ENCODE peak calls at places on chromosome 3, in nine cellular contexts. H is WTC11; C is AG04450; W is CD4-positive, alpha-beta T cell; A is CD8-positive, alpha-beta T cell; K is NB4; Z is spleen; R is MM.1S; S is bronchial epithelial cell. G is an unnamed sample.

GRCh38 chr3:2595486-2595885 is 496.8 kb downstream of the CNTN4 start:
- DNase-seq in H (no peak), C (no peak), W (no peak), A (no peak), K (no peak), Z (no peak), R (no peak), S (no peak), G (no peak)

GRCh38 chr3:119316313-119316670 is 22.1 kb downstream of the ARHGAP31 start:
- DNase-seq in H (no peak), C (no peak), W (no peak), A (no peak), K (no peak), Z (no peak), R (no peak), S (no peak), G (no peak)

GRCh38 chr3:87052499-87053260 is 61.7 kb upstream of the VGLL3 start:
- DNase-seq in H (peak), C (no peak), W (no peak), A (no peak), K (no peak), Z (peak), R (no peak), S (no peak), G (no peak)

GRCh38 chr3:56919797-56920195 is 118.0 kb upstream of the ARHGEF3 start:
- DNase-seq in H (no peak), C (no peak), W (no peak), A (no peak), K (no peak), Z (no peak), R (no peak), S (no peak), G (no peak)

GRCh38 chr3:101940521-101940992 is 91.2 kb downstream of the NFKBIZ start:
- DNase-seq in H (no peak), C (peak), W (no peak), A (no peak), K (peak), Z (peak), R (no peak), S (peak), G (no peak)

GRCh38 chr3:122969585-122970453 is 57.7 kb downstream of the SEMA5B start:
- DNase-seq in H (no peak), C (no peak), W (no peak), A (no peak), K (no peak), Z (no peak), R (no peak), S (peak), G (no peak)

GRCh38 chr3:143235614-143236204 is 116.1 kb downstream of the CHST2 start:
- DNase-seq in H (no peak), C (no peak), W (no peak), A (no peak), K (no peak), Z (no peak), R (no peak), S (no peak), G (no peak)

GRCh38 chr3:105513042-105513441 is 146.3 kb downstream of the ALCAM start:
- DNase-seq in H (no peak), C (peak), W (no peak), A (no peak), K (no peak), Z (no peak), R (no peak), S (no peak), G (no peak)

GRCh38 chr3:52473031-52473430 is 17.6 kb downstream of the NISCH start:
- DNase-seq in H (no peak), C (no peak), W (no peak), A (no peak), K (no peak), Z (no peak), R (no peak), S (no peak), G (no peak)

GRCh38 chr3:112364291-112364690 is 31.3 kb downstream of the CD200 start:
- DNase-seq in H (no peak), C (no peak), W (no peak), A (no peak), K (no peak), Z (no peak), R (peak), S (no peak), G (no peak)

GRCh38 chr3:171704814-171705213 is 105.5 kb downstream of the PLD1 start:
- DNase-seq in H (peak), C (no peak), W (no peak), A (no peak), K (no peak), Z (no peak), R (no peak), S (no peak), G (no peak)

GRCh38 chr3:87501076-87501475 is 224.7 kb upstream of the POU1F1 start:
- DNase-seq in H (no peak), C (no peak), W (no peak), A (no peak), K (no peak), Z (no peak), R (no peak), S (peak), G (no peak)

GRCh38 chr3:116280130-116280740 is 165.1 kb downstream of the LSAMP start:
- DNase-seq in H (no peak), C (no peak), W (no peak), A (no peak), K (no peak), Z (no peak), R (no peak), S (no peak), G (no peak)

GRCh38 chr3:142027295-142027694 is 122.0 kb downstream of the TFDP2 start:
- DNase-seq in H (no peak), C (no peak), W (no peak), A (no peak), K (peak), Z (no peak), R (no peak), S (no peak), G (no peak)

GRCh38 chr3:149936812-149937230 is 33.9 kb downstream of the PFN2 start:
- DNase-seq in H (peak), C (no peak), W (no peak), A (peak), K (peak), Z (no peak), R (peak), S (peak), G (peak)

GRCh38 chr3:177744873-177745646 is 547.8 kb upstream of the TBL1XR1 start:
- DNase-seq in H (no peak), C (no peak), W (no peak), A (no peak), K (peak), Z (no peak), R (no peak), S (peak), G (no peak)

GRCh38 chr3:169112153-169112892 is 551.2 kb downstream of the MECOM start:
- DNase-seq in H (no peak), C (peak), W (no peak), A (no peak), K (no peak), Z (no peak), R (no peak), S (peak), G (no peak)

GRCh38 chr3:134757549-134758069 is 37.5 kb upstream of the EPHB1 start:
- DNase-seq in H (no peak), C (no peak), W (no peak), A (no peak), K (no peak), Z (no peak), R (no peak), S (no peak), G (no peak)

GRCh38 chr3:187811580-187812250 is 66.4 kb upstream of the BCL6 start:
- DNase-seq in H (no peak), C (peak), W (no peak), A (no peak), K (peak), Z (no peak), R (no peak), S (peak), G (no peak)

GRCh38 chr3:178127221-178127620 is 409.0 kb upstream of the KCNMB2 start:
- DNase-seq in H (no peak), C (no peak), W (no peak), A (no peak), K (no peak), Z (no peak), R (no peak), S (no peak), G (no peak)

GRCh38 chr3:46663611-46664135 is 29.8 kb downstream of the ALS2CL start:
- DNase-seq in H (peak), C (no peak), W (peak), A (no peak), K (peak), Z (peak), R (no peak), S (peak), G (peak)

GRCh38 chr3:57974796-57975388 is 33.3 kb upstream of the FLNB start:
- DNase-seq in H (no peak), C (peak), W (no peak), A (no peak), K (peak), Z (no peak), R (no peak), S (peak), G (no peak)

GRCh38 chr3:122668930-122669730 is 11.5 kb upstream of the PARP14 start:
- DNase-seq in H (no peak), C (peak), W (no peak), A (no peak), K (peak), Z (no peak), R (no peak), S (peak), G (no peak)

GRCh38 chr3:73024836-73025235 is 28.2 kb downstream of the PPP4R2 start:
- DNase-seq in H (no peak), C (no peak), W (no peak), A (no peak), K (no peak), Z (no peak), R (no peak), S (peak), G (no peak)

GRCh38 chr3:127802620-127803019 is 19.7 kb downstream of the MGLL start:
- DNase-seq in H (no peak), C (no peak), W (no peak), A (no peak), K (no peak), Z (no peak), R (no peak), S (no peak), G (no peak)

DNA sequence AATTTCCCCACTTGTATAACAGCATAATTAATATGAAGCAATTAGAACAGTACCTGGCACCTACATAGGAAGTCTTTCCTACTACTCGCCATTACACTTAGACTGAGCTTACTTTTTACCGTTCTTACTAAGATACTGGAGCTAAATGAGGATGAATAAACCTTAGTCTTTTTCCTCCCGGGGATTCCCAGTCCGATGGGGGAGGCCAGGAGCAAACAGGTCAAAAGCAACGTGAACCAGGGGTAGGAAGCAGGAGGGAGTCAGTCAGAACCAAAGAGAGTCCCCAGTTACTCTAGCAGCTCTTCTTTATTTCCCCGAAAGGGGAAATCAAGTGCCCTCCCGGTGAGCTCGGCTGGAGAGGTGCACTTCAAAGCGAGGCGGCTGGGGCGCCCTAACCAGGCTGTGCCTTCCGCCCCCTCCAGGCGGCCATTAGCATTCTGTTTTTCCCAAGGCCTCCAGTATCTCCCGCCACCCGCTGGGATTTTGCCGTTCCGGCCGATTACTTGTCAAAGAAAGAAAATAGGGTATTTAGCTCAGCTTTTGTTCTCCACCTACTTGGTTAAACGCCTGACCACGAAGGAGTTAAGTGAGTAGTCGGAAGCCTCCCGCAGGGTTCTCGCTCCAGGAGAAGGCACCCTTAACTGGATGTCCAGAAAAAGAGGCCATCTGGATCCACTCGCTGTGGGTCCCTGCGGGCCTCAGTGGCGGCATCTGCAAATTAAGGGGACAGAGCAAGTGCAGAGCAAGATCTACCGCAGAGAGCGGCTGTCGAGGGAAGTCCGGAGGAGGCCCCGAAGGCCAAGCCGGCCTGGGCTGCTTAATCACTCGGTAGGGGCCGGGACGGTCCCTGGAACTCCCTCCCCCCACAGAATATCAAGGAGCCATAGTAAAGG is 6.3 kb upstream of the EOMES start:
- DNase-seq in H (peak), C (no peak), W (no peak), A (no peak), K (peak), Z (peak), R (no peak), S (no peak), G (no peak)
- TF ChIP-seq CTCF in H (no peak), C (peak), W (no peak), A (no peak), K (no peak), Z (peak), R (no peak), S (peak), G (no peak)

GRCh38 chr3:124351430-124352142 is 359.7 kb upstream of the ROPN1 start:
- DNase-seq in H (peak), C (peak), W (no peak), A (no peak), K (peak), Z (no peak), R (peak), S (peak), G (peak)
- TF ChIP-seq CTCF in H (no peak), C (peak), W (no peak), A (no peak), K (peak), Z (no peak), R (peak), S (peak), G (no peak)

DNA sequence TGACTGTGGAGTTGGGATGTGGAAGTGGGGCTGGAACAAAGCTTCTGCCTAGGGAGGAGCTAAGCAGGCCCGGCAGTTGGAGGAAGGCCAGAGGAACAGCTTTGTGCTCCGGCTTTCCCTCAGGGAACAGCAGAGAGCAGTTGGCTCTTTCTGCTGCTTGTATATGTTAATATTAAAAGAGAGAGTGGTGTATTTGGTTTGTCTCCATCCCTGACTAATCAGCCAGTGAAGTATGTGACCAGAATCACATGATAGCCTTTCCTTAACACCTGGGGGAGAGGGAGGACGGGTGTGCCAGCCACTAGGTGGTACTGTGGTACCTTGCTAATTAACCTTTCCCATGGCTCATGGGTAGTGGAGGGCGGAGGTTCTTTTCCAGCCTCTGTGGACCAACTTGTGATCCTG is 10.0 kb downstream of the EIF2B5 start:
- DNase-seq in H (peak), C (no peak), W (peak), A (no peak), K (peak), Z (peak), R (peak), S (peak), G (peak)
- TF ChIP-seq CTCF in H (peak), C (peak), W (peak), A (no peak), K (peak), Z (peak), R (peak), S (peak), G (no peak)

DNA sequence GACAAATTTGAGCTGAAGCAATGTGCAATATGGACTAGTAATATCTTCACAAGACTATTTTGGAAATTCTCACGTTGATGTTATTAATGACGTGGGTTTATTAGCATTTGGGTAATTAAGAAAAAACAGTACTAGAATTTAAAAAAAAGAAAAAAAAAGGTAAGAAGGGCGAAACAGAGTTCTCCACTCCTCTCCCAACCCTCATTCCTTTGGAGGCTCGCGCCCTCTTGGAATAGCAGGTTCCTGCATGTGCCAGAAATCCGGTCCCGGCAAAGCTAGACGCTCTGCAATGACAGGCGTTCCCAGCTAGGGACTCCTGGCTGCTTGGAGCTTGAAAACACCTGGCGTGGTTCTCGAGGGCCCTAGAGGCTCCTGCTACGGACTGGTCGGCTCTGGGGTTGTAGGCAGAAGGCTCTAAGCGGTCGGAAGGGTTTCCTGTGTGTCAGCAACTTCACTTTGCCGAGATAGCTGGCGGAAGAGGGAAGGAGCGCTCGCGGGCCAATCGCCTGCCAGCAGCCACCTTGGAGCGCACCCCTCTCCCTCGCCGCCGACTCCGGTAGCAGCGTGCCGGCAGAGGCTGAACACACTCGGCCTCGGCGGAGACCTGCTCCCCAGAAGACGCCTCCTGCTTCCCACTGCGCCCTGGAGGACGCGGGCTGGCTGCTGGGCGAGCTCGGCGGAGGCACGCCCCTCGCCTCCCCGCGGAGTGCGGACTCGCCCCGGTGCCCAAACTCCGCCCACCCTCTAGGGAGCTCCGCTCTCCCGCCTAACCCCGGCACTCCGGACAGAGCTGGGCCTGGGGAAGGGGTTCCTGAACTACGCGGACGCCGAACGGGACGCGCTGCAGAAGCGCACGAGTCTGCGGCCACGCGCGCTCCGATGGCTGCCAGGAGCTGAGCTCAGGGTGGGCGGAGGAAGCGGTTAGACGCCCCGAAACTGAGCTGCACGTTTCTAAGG is at the start of gene P2RY1:
- DNase-seq in H (peak), C (no peak), W (no peak), A (no peak), K (peak), Z (peak), R (peak), S (peak), G (peak)
- TF ChIP-seq CTCF in H (no peak), C (no peak), W (no peak), A (no peak), K (no peak), Z (no peak), R (peak), S (peak), G (no peak)

GRCh38 chr3:37814547-37814946 is 47.1 kb upstream of the CTDSPL start:
- DNase-seq in H (no peak), C (no peak), W (no peak), A (no peak), K (peak), Z (no peak), R (peak), S (peak), G (no peak)
- TF ChIP-seq CTCF in H (no peak), C (peak), W (peak), A (no peak), K (no peak), Z (no peak), R (peak), S (no peak), G (peak)

DNA sequence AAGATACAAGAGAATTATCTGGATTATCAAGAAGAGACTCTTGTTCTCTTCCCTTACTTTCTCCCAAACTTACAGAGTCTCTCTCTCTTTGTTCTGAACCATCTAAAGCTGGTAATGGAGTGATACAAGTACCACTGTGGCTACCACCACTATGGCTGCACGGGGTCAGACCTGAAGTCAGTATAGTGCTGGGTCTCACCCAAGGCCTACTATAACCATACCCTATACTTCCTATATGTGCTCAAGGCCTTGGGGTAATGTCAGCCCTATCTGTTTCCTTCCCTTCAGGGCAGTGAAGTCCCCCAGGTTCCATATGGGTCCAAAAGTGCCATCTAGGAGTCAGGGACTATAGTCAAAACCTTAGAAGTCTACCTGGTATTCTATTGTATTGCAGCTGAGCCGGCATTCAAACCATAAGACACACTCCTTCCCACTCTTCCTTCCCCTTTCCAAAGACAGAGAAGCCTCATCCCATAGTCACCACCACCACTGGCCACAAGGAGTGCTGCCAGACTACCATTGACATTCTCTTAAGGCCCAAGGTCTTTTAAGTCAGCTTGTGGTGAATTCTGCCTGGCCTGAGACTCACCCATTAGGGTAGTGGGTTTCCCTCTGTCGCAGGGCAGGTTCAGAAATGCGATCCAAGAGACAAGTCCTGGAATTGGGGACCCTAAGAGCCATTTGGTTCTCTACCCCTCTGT is 615.0 kb upstream of the NECTIN3 start:
- DNase-seq in H (peak), C (no peak), W (no peak), A (no peak), K (no peak), Z (no peak), R (no peak), S (no peak), G (no peak)
- TF ChIP-seq CTCF in H (no peak), C (no peak), W (no peak), A (no peak), K (peak), Z (no peak), R (no peak), S (no peak), G (no peak)

GRCh38 chr3:17901893-17902292 is 159.5 kb upstream of the TBC1D5 start:
- DNase-seq in H (no peak), C (no peak), W (no peak), A (no peak), K (peak), Z (no peak), R (peak), S (peak), G (no peak)
- TF ChIP-seq CTCF in H (no peak), C (no peak), W (no peak), A (no peak), K (no peak), Z (no peak), R (no peak), S (no peak), G (no peak)

GRCh38 chr3:84974347-84974746 is 15.6 kb downstream of the CADM2 start:
- DNase-seq in H (no peak), C (no peak), W (no peak), A (no peak), K (no peak), Z (no peak), R (no peak), S (peak), G (no peak)
- TF ChIP-seq CTCF in H (no peak), C (no peak), W (no peak), A (no peak), K (no peak), Z (no peak), R (no peak), S (no peak), G (no peak)

GRCh38 chr3:29871087-29871486 is 590.2 kb downstream of the RBMS3 start:
- DNase-seq in H (no peak), C (no peak), W (no peak), A (no peak), K (peak), Z (no peak), R (peak), S (no peak), G (no peak)
- TF ChIP-seq CTCF in H (no peak), C (no peak), W (no peak), A (no peak), K (no peak), Z (no peak), R (no peak), S (no peak), G (no peak)

DNA sequence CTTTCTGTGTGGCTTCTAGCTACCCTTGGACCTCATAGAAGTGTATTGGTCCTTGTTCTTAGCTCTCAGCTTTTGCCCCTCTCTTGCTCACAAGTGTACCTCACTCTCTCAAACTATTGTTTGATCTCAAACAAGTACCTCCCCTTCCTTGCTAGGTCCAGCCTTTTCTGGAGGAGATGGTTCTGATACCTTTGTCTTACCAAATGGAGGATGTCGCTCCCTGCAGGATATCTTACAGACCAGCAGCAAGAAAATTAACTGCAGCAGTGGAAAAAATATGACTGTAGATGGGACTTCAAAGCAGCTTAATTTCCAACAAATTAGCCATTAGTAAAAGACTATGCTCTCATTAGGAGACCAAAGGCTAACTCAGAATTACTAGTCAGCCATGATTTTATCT is 388.1 kb upstream of the ROBO2 start:
- DNase-seq in H (no peak), C (no peak), W (no peak), A (no peak), K (peak), Z (no peak), R (no peak), S (no peak), G (no peak)
- TF ChIP-seq CTCF in H (no peak), C (peak), W (no peak), A (no peak), K (no peak), Z (no peak), R (no peak), S (no peak), G (no peak)